ENCODE peak calls at places on chromosomes 2 and 18, in six cellular contexts. F is fibroblast of the aortic adventitia, G is sigmoid colon, J is ascending aorta, R is heart right ventricle, P is fibroblast of villous mesenchyme. K is an unnamed sample.

GRCh38 chr2:10778724-10779115 is 33.9 kb downstream of the PDIA6 start:
- DNase-seq in F (no peak), R (no peak), G (peak), J (no peak), P (no peak), K (no peak)

GRCh38 chr2:120802161-120802560 is 66.5 kb downstream of the GLI2 start:
- DNase-seq in F (peak), P (peak), R (no peak), J (peak), G (peak), K (peak)

GRCh38 chr18:67517224-67517765 is 775 bp upstream of the DSEL start:
- DNase-seq in F (no peak), R (peak), P (peak), G (peak), J (peak), K (no peak)

GRCh38 chr2:14459927-14460326 is 172.6 kb upstream of the LRATD1 start:
- DNase-seq in R (no peak), G (no peak), P (no peak), F (no peak), J (no peak), K (no peak)

GRCh38 chr2:24019729-24020128 is 9.8 kb downstream of the MFSD2B start:
- DNase-seq in P (no peak), R (no peak), G (no peak), F (no peak), J (no peak), K (no peak)

GRCh38 chr2:111632661-111633060 is 251.3 kb downstream of the ANAPC1 start:
- DNase-seq in R (no peak), F (no peak), G (no peak), P (peak), J (no peak), K (no peak)

GRCh38 chr18:48819781-48820482 is 130.8 kb downstream of the SMAD7 start:
- DNase-seq in G (peak), P (no peak), F (no peak), J (peak), R (no peak), K (no peak)

GRCh38 chr2:26144031-26144430 is 28.9 kb upstream of the GAREM2 start:
- DNase-seq in F (no peak), G (no peak), J (no peak), P (peak), R (no peak), K (no peak)

GRCh38 chr2:58939388-58939787 is 698.3 kb upstream of the FANCL start:
- DNase-seq in G (no peak), P (peak), R (no peak), F (no peak), J (no peak), K (peak)
- TF ChIP-seq CTCF in G (no peak), P (no peak), R (no peak), F (no peak), J (no peak), K (no peak)

GRCh38 chr2:152715112-152715511 is 2.1 kb downstream of the PRPF40A start:
- DNase-seq in J (no peak), R (no peak), F (no peak), G (no peak), P (no peak), K (no peak)

GRCh38 chr2:152718047-152718908 is at the start of gene ARL6IP6:
- DNase-seq in G (peak), F (peak), P (peak), J (peak), R (peak), K (peak)

GRCh38 chr2:152717242-152718046 is at the start of gene PRPF40A:
- DNase-seq in R (peak), J (peak), F (peak), G (peak), P (peak), K (peak)

GRCh38 chr2:152715854-152716428 is 1.3 kb downstream of the PRPF40A start:
- DNase-seq in G (no peak), P (no peak), F (peak), R (no peak), J (no peak), K (peak)

GRCh38 chr2:152716805-152717241 is 438 bp downstream of the PRPF40A start:
- DNase-seq in G (no peak), R (no peak), J (peak), P (no peak), F (no peak), K (no peak)
- TF ChIP-seq CTCF in G (no peak), R (no peak), J (no peak), P (no peak), F (no peak), K (no peak)

DNA sequence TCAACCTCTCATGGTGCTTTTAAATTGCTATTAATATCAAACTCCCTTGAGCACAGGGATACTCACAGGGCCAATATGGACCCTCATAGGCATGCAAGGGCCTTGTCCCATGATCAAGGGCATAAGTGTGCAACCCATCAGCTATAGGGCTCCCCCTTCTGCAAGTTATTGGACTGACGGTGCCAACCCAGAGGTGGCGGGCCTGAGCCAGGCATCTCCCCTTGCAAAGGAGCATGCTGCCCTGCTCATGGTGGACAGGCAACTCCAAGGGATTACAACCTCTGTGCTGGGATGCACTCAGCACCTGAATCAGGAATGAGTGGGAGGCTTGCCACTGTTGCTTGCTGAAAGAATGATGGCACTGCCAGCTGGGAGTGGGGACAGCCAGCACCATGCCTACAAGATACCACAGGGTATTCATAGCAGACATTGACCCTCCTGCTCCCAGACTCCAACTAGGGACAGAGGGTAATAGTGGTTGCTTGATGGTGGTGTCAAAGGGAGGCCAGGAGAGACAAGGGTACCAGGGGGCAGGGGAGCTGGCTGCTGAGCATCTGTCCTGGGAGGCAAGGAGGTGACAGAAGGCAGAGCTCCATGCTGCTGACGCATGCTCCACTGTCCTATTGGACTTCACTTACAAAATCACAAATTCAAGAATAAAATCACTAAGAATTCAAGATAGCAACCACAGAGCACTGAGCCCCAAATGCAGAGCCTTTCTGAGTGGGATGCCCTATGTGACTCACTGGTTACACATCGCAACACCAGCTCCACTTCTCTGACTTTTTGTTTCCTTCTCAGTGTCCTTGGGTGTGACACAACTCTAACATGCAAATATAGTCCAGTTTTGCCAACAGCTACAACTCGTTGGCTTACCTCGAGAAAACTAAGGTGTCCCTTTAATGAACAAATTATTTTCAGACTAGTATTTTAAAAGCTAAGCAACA is 157.1 kb upstream of the CCDC150 start:
- DNase-seq in G (no peak), P (no peak), F (peak), R (no peak), J (no peak), K (peak)
- TF ChIP-seq CTCF in G (no peak), P (no peak), F (no peak), R (no peak), J (no peak), K (peak)

DNA sequence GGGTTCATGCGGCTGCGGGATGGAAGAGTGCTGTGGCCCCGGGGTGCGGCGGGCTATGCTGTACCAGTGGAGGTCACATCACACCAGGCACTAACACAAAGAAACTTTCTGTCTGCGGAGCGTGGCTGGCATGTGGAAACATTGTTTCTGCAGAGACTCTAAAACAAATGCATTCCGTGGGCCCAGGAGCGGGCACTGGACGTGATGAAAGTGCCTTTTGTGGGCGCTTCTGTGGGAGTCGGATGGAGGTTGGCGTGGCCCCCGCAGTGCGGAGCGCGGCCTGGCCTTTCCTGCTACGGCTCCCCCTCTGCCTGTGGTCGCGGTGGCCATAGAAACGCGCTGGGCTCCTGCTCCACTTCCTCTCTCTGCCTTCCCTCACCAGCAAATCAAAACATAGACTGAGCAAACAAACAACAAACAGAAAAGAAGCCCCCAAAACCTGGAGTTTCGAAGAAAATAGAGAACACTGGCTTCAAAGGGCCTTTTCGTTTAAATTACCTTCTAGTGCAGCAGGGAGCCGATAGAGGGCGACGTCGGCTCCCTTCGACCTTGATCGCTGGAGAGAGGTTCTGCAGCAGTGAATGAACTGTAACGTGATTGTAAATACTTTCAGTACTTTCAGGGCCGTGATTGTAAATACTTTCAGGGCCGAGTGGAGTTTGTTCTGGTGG is 51.4 kb downstream of the KIF5C start:
- DNase-seq in G (no peak), R (peak), J (no peak), P (peak), F (peak), K (peak)
- TF ChIP-seq CTCF in G (no peak), R (peak), J (peak), P (peak), F (peak), K (peak)

DNA sequence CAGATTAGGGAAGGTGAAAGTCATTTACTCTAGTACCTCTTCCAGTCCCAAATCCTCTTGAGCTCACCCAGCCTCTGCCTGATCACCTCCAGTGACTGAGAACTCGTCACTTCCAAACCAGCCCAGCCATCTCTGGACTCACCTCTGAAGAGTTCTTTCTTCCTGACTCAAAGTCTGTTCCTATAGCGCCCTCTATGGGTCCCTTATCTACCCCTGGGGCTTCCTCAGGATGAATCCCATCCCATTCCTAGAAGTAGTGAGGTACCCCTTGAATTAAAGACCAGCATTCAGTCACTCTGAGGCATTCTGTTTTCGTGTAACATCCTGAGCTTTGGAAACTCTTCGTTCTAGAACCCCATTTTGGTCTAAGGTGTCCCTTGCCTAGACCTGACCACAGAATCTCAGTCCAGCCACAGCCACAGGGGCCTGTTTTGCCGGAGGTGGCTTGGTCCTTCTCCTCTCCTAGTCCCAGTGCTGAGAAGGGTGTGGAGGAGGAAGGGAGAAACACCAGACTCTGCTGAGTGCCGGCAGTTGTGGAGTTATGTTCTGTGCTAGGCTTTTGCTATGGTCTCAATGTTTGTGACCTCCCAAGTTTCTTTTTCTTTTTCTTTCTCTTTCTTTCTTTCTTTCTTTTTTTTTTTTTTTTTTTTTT is 32.7 kb downstream of the SIX3 start:
- DNase-seq in P (peak), R (no peak), J (no peak), F (peak), G (no peak), K (peak)
- TF ChIP-seq CTCF in P (peak), R (peak), J (peak), F (peak), G (no peak), K (peak)

GRCh38 chr18:55382277-55382805 is 205.7 kb downstream of the TCF4 start:
- DNase-seq in R (no peak), F (no peak), P (no peak), G (no peak), J (no peak), K (no peak)

GRCh38 chr18:55385770-55386169 is 202.2 kb downstream of the TCF4 start:
- DNase-seq in J (no peak), R (no peak), F (no peak), G (no peak), P (no peak), K (no peak)

GRCh38 chr18:55384115-55384514 is 203.9 kb downstream of the TCF4 start:
- DNase-seq in P (no peak), F (no peak), R (no peak), G (no peak), J (no peak), K (no peak)

GRCh38 chr18:55386545-55386944 is 201.4 kb downstream of the TCF4 start:
- DNase-seq in R (no peak), G (no peak), J (no peak), F (no peak), P (no peak), K (no peak)

GRCh38 chr18:55384551-55385275 is 203.3 kb downstream of the TCF4 start:
- DNase-seq in J (no peak), P (peak), F (peak), R (no peak), G (no peak), K (peak)
- TF ChIP-seq CTCF in J (peak), P (peak), F (peak), R (peak), G (no peak), K (peak)